ENCODE peak calls at places on chromosomes 6 and 20, in seven cellular contexts. T is NCI-H2107, H is dorsolateral prefrontal cortex, M is A549, U is cardiac muscle cell, Z is NCI-H446, I is COR-L47. Q is an unnamed sample.
A peak's percentile ranks its signal among the peaks of the same experiment; 100 is the strongest.

GRCh38 chr6:7624781-7625710 is 35.0 kb downstream of the SNRNP48 start:
- DNase-seq in T (no peak), H (no peak), M (no peak), U (no peak), Z (no peak), I (peak; percentile 41), Q (no peak)

GRCh38 chr20:53738039-53738944 is 144.7 kb upstream of the ZNF217 start:
- DNase-seq in T (peak; percentile 86), H (no peak), M (peak; percentile 67), U (peak; percentile 85), Z (peak; percentile 66), I (no peak), Q (peak; percentile 79)

GRCh38 chr20:38970302-38970701 is 8.2 kb downstream of the DHX35 start:
- DNase-seq in T (no peak), H (no peak), M (no peak), U (peak; percentile 13), Z (no peak), I (no peak), Q (peak; percentile 43)

GRCh38 chr6:42572523-42572922 is 8.7 kb downstream of the UBR2 start:
- DNase-seq in T (no peak), H (no peak), M (no peak), U (no peak), Z (peak; percentile 28), I (no peak), Q (no peak)

GRCh38 chr6:32088487-32089049 is 20.6 kb downstream of the TNXB start:
- DNase-seq in T (no peak), H (no peak), M (no peak), U (no peak), Z (no peak), I (no peak), Q (no peak)

GRCh38 chr6:28988536-28989415 is 16.3 kb downstream of the ZNF311 start:
- DNase-seq in T (no peak), H (no peak), M (peak; percentile 16), U (peak; percentile 86), Z (no peak), I (no peak), Q (no peak)

GRCh38 chr20:38610521-38610920 is 8.9 kb downstream of the ARHGAP40 start:
- DNase-seq in T (no peak), H (no peak), M (no peak), U (peak; percentile 25), Z (no peak), I (no peak), Q (no peak)

GRCh38 chr20:1888796-1889463 is 6.3 kb upstream of the SIRPA start:
- DNase-seq in T (no peak), H (no peak), M (no peak), U (peak; percentile 64), Z (no peak), I (no peak), Q (no peak)

GRCh38 chr6:166318227-166318626 is 10.0 kb upstream of the PRR18 start:
- DNase-seq in T (peak; percentile 14), H (no peak), M (no peak), U (no peak), Z (no peak), I (no peak), Q (no peak)